ENCODE peak calls at places on chromosomes 13 and 19, in five cellular contexts. O is GM23248, G is psoas muscle, D is ovary, C is hepatocyte. M is an unnamed sample.

GRCh38 chr13:36163809-36164308 is 32.7 kb upstream of the DCLK1 start:
- DNase-seq in D (peak; percentile 82), G (peak; percentile 76), C (peak; percentile 71), O (peak; percentile 1), M (peak; percentile 80)

GRCh38 chr13:110636701-110637201 is 21.4 kb downstream of the NAXD start:
- DNase-seq in D (no peak), G (no peak), O (no peak), C (no peak), M (no peak)

GRCh38 chr19:6324757-6325156 is 8.7 kb downstream of the ACER1 start:
- DNase-seq in G (no peak), O (no peak), C (no peak), D (no peak), M (no peak)

GRCh38 chr13:29802621-29803020 is 47.8 kb downstream of the UBL3 start:
- DNase-seq in O (peak; percentile 62), D (no peak), G (no peak), C (no peak), M (no peak)

GRCh38 chr13:20064128-20064527 is 96.7 kb downstream of the GJA3 start:
- DNase-seq in G (no peak), O (peak; percentile 16), D (no peak), C (no peak), M (no peak)

GRCh38 chr13:34942732-34943674 is 933 bp downstream of the NBEA start:
- DNase-seq in D (peak; percentile 44), O (peak; percentile 36), G (peak; percentile 54), C (peak; percentile 34), M (peak; percentile 37)

GRCh38 chr13:93635687-93636086 is 409.1 kb downstream of the GPC6 start:
- DNase-seq in D (no peak), O (peak; percentile 85), G (no peak), C (no peak), M (no peak)

GRCh38 chr13:50609016-50609415 is 234.5 kb downstream of the DLEU7 start:
- DNase-seq in O (no peak), G (no peak), C (no peak), D (no peak), M (no peak)

GRCh38 chr13:25977216-25977615 is 74.6 kb downstream of the SHISA2 start:
- DNase-seq in O (no peak), C (no peak), G (no peak), D (no peak), M (no peak)

GRCh38 chr13:64801768-64802167 is 2428.4 kb downstream of the PCDH9 start:
- DNase-seq in D (no peak), G (no peak), C (no peak), O (no peak), M (no peak)

GRCh38 chr19:4597975-4598671 is 38.6 kb upstream of the SEMA6B start:
- DNase-seq in D (no peak), O (peak; percentile 46), C (peak; percentile 70), G (no peak), M (peak; percentile 28)

GRCh38 chr19:3276341-3276799 is 51.9 kb downstream of the CELF5 start:
- DNase-seq in O (no peak), C (peak; percentile 72), G (no peak), D (no peak), M (no peak)

GRCh38 chr19:48906324-48906723 is 6.2 kb downstream of the NUCB1 start:
- DNase-seq in C (no peak), G (no peak), O (no peak), D (no peak), M (no peak)

GRCh38 chr13:68099616-68100015 is 869.5 kb upstream of the PCDH9 start:
- DNase-seq in G (no peak), C (peak; percentile 7), D (no peak), O (peak; percentile 0), M (no peak)

GRCh38 chr13:33870046-33870668 is 52.2 kb downstream of the RFC3 start:
- DNase-seq in D (no peak), G (no peak), C (no peak), O (no peak), M (no peak)

GRCh38 chr13:85529216-85529590 is 270.0 kb downstream of the SLITRK6 start:
- DNase-seq in D (no peak), G (no peak), C (no peak), O (no peak), M (no peak)

GRCh38 chr13:83088858-83089257 is 793.4 kb downstream of the SLITRK1 start:
- DNase-seq in G (no peak), C (no peak), D (no peak), O (no peak), M (no peak)

GRCh38 chr13:28313579-28313978 is 175.2 kb downstream of the PAN3 start:
- DNase-seq in G (no peak), O (peak; percentile 54), D (no peak), C (peak; percentile 29), M (no peak)

GRCh38 chr13:45372189-45373115 is 31.5 kb upstream of the TPT1 start:
- DNase-seq in G (no peak), O (no peak), C (no peak), D (no peak), M (no peak)

GRCh38 chr19:3984584-3984907 is 717 bp downstream of the EEF2 start:
- DNase-seq in D (peak; percentile 51), C (no peak), O (no peak), G (no peak), M (no peak)

GRCh38 chr19:16073988-16074387 is 2.3 kb upstream of the TPM4 start:
- DNase-seq in D (no peak), O (no peak), C (no peak), G (no peak), M (no peak)

GRCh38 chr13:40153516-40153915 is 498.1 kb downstream of the COG6 start:
- DNase-seq in C (no peak), O (no peak), D (no peak), G (no peak), M (no peak)

GRCh38 chr19:18685597-18686164 is 2.2 kb downstream of the CRTC1 start:
- DNase-seq in O (peak; percentile 32), D (no peak), C (no peak), G (no peak), M (no peak)
- H3K27me3 ChIP-seq in O (no peaks in the 10 kb centered on the region), D (no peaks in the 10 kb centered on the region), C (no peaks in the 10 kb centered on the region), G (no peaks in the 10 kb centered on the region), M (no peaks in the 10 kb centered on the region)

GRCh38 chr19:28519218-28519779 is 693.7 kb downstream of the UQCRFS1 start:
- DNase-seq in D (no peak), C (no peak), O (no peak), G (no peak), M (no peak)

GRCh38 chr19:28522545-28522922 is 690.4 kb downstream of the UQCRFS1 start:
- DNase-seq in D (no peak), C (no peak), G (no peak), O (no peak), M (no peak)

GRCh38 chr19:28521614-28522544 is 691.1 kb downstream of the UQCRFS1 start:
- DNase-seq in D (no peak), G (no peak), C (no peak), O (no peak), M (no peak)

GRCh38 chr19:28521169-28521568 is 691.8 kb downstream of the UQCRFS1 start:
- DNase-seq in G (no peak), O (no peak), D (no peak), C (no peak), M (no peak)

DNA sequence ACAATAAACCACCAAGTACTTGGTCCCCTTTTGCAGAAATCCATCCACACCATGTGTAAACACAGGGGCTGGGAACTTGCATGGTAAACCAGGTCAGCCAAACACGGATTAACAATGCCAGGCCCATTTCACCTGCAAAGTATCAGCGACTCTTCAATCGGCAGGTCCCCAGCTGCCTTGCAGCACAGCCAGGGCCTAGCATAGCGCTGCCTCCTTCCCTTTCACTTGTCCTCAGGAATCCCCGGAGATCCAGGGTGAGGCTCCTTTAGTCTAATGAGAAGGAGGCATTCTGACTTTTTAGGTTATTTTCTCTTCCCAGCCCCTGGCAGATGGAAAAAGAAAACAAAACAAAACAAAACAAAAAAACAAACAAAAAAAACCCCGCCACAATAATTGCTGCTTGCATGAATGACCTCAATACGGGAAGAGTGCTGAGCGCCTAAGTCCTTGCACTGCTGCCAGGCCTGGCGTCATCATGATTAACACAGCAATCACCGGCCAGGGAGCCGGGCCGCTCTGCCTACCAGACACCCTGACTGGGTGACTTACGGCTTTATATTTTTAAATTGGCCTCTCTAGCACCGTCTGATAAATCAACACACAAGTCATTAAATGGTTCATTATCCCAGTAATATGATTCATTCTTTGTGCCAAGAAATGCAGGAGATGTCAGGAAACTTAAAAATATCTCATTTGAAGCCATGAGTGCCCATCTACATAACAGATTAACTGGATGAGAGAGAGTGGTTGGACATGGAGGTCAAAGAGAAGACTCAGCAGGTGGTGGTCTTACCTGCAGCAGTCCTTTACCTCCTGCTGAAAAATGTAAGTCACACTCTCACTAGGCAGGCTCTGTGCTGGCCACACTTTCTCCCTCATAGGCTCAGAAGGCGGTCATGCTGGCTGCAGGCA is 692.7 kb downstream of the UQCRFS1 start:
- DNase-seq in O (peak; percentile 79), D (no peak), C (no peak), G (peak; percentile 86), M (no peak)
- H3K27me3 ChIP-seq in O (peaks cover 6% of the 10 kb centered on the region), D (no peaks in the 10 kb centered on the region), C (no peaks in the 10 kb centered on the region), G (no peaks in the 10 kb centered on the region), M (no peaks in the 10 kb centered on the region)

DNA sequence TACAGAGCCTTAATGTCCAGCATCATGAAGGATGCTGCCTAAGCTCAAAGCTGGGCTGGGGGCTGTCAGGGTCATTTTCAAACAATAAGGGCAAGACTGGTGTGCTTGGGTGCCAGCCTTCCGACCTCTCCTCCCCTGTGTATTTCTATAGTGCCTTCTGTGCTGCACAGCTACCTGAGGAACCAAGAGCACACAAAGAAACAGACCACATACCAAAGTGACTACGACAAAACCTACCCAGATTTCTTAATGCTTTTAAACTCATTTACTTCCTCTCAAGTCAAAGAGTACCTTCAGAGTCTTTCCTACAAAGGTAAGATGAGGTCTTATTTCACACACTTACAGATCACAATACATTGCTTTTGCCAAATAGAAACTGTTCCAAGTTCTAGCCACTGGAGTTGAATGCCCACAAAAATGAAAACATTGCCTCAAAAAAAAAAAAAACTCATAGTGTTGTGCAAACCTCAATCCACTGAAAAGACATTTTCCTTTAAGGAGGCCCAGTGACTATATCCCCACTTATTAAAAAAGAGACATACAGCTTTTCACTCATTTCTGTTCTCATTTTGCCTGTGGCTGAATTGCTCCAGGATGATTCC is 36.4 kb downstream of the TEX26 start:
- DNase-seq in O (peak; percentile 61), D (no peak), G (no peak), C (no peak), M (no peak)
- H3K27me3 ChIP-seq in O (no peaks in the 10 kb centered on the region), D (no peaks in the 10 kb centered on the region), G (no peaks in the 10 kb centered on the region), C (no peaks in the 10 kb centered on the region), M (no peaks in the 10 kb centered on the region)

GRCh38 chr13:42040730-42041016 is 7.8 kb upstream of the DGKH start:
- DNase-seq in C (no peak), O (no peak), G (no peak), D (no peak), M (no peak)
- H3K27me3 ChIP-seq in C (no peaks in the 10 kb centered on the region), O (no peaks in the 10 kb centered on the region), G (no peaks in the 10 kb centered on the region), D (no peaks in the 10 kb centered on the region), M (no peaks in the 10 kb centered on the region)

DNA sequence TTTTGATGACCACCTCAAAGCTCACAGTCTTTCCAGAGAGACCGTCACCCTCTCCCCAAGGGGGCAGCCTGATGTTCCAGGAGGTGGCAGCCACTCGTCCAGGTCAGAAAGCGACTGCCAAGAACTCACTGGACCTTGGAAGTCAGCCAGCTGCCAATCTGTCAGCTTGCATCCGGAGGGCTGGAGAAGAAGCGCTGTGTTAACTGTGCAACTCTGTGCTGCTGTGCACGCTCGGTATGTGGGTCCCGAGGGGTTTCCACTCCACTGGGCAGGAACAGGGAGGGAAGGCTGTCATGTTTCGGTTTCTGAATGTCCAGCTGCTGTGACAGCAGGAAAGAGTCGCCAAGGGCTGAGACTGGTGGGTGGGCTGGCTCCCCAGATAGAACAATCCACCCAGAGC is 89.2 kb downstream of the CACNA1A start:
- DNase-seq in G (no peak), O (no peak), C (no peak), D (no peak), M (peak; percentile 8)
- H3K27me3 ChIP-seq in G (no peaks in the 10 kb centered on the region), O (no peaks in the 10 kb centered on the region), C (no peaks in the 10 kb centered on the region), D (no peaks in the 10 kb centered on the region), M (no peaks in the 10 kb centered on the region)

M was measured in heart left ventricle.